ENCODE peak calls at places on chromosome 3, in ten cellular contexts. D is lung; G is foreskin fibroblast; M is CD8-positive, alpha-beta T cell; O is upper lobe of left lung; Z is Karpas-422; W is CD8-positive, alpha-beta memory T cell; X is IMR-90; C is brain microvascular endothelial cell; J is uterus. I is an unnamed sample.

GRCh38 chr3:98013428-98014349 is 21.4 kb downstream of the GABRR3 start:
- DNase-seq in D (no peak), G (peak; percentile 6), M (no peak), O (no peak), Z (no peak), W (no peak), X (peak; percentile 33), C (no peak), J (no peak), I (no peak)

GRCh38 chr3:117400303-117400702 is 690.7 kb downstream of the TUSC7 start:
- DNase-seq in D (no peak), G (no peak), M (no peak), O (no peak), Z (no peak), W (no peak), X (no peak), C (no peak), J (no peak), I (no peak)

GRCh38 chr3:54870423-54870822 is 57.4 kb downstream of the LRTM1 start:
- DNase-seq in D (no peak), G (peak; percentile 96), M (no peak), O (no peak), Z (peak; percentile 55), W (no peak), X (peak; percentile 97), C (peak; percentile 90), J (no peak), I (no peak)

GRCh38 chr3:3227670-3228069 is 48.2 kb upstream of the CRBN start:
- DNase-seq in D (no peak), G (no peak), M (no peak), O (no peak), Z (no peak), W (no peak), X (no peak), C (no peak), J (no peak), I (no peak)

GRCh38 chr3:104629038-104629437 is 737.7 kb upstream of the ALCAM start:
- DNase-seq in D (no peak), G (peak; percentile 60), M (no peak), O (no peak), Z (no peak), W (no peak), X (peak; percentile 88), C (peak; percentile 37), J (no peak), I (no peak)

GRCh38 chr3:47162695-47163022 is 1.3 kb downstream of the SETD2 start:
- DNase-seq in D (no peak), G (no peak), M (no peak), O (no peak), Z (no peak), W (no peak), X (peak; percentile 16), C (peak; percentile 13), J (no peak), I (no peak)

GRCh38 chr3:125357032-125357658 is 18.0 kb downstream of the ZNF148 start:
- DNase-seq in D (peak; percentile 38), G (no peak), M (peak; percentile 58), O (peak; percentile 88), Z (peak; percentile 91), W (peak; percentile 17), X (peak; percentile 36), C (peak; percentile 18), J (peak; percentile 22), I (peak; percentile 75)

GRCh38 chr3:146772211-146772743 is 167.1 kb upstream of the PLSCR5 start:
- DNase-seq in D (no peak), G (no peak), M (no peak), O (peak; percentile 68), Z (no peak), W (no peak), X (no peak), C (no peak), J (no peak), I (no peak)

DNA sequence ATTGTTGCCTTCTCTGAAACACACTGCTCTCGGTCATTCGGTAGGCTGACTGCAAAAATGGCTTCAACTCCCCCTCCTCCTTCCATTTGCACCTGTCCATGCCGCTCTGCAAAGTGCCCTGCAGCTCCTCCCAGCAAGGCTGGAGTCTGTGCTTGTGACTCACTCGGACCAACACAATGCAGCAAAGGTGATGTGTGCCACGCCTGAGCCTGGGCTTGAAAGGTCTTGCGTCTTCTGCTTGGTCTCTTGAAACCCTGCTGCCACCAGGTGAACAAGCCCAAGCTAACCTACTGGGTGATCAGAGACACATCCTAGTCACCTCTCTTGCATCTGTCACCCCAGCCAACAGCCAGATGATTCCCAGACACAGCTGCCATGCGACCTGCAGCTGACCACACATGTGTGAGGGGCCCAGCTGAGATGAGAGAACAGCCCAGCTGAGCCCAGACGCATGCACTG is 71.1 kb downstream of the MGLL start:
- DNase-seq in D (no peak), G (no peak), M (no peak), O (no peak), Z (no peak), W (no peak), X (peak; percentile 32), C (no peak), J (no peak), I (no peak)
- H3K4me3 ChIP-seq in D (no peak overlapping the region), G (no peak overlapping the region), M (no peak overlapping the region), O (no peak overlapping the region), Z (no peak overlapping the region), W (no peak overlapping the region), X (no peak overlapping the region), C (no peak overlapping the region), J (no peak overlapping the region), I (no peak overlapping the region)

GRCh38 chr3:130242850-130243569 is 102.5 kb upstream of the COL6A5 start:
- DNase-seq in D (no peak), G (no peak), M (no peak), O (no peak), Z (no peak), W (no peak), X (peak; percentile 10), C (peak; percentile 12), J (no peak), I (no peak)

DNA sequence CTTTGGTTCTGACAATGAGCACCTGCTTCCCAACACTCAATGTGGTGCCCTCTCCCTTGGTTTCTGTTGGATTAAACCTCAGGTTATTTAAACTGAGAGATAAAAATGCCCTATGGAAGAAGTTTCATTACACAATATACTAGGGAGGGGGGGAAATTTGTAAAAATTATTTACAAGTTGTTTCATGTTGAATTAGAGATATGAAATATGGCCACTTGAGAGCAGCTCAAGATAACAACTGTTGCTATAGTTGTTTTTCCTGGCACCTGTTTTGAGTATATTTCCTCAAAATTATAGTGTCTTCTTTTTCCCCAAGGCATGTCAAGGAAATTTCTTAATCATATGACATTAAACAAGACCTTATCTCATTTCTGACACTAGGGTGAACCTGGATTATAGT is 101.7 kb upstream of the COL6A5 start:
- DNase-seq in D (no peak), G (no peak), M (no peak), O (no peak), Z (no peak), W (no peak), X (no peak), C (no peak), J (no peak), I (no peak)
- H3K4me3 ChIP-seq in D (no peak overlapping the region), G (no peak overlapping the region), M (no peak overlapping the region), O (no peak overlapping the region), Z (no peak overlapping the region), W (no peak overlapping the region), X (no peak overlapping the region), C (no peak overlapping the region), J (no peak overlapping the region), I (no peak overlapping the region)

DNA sequence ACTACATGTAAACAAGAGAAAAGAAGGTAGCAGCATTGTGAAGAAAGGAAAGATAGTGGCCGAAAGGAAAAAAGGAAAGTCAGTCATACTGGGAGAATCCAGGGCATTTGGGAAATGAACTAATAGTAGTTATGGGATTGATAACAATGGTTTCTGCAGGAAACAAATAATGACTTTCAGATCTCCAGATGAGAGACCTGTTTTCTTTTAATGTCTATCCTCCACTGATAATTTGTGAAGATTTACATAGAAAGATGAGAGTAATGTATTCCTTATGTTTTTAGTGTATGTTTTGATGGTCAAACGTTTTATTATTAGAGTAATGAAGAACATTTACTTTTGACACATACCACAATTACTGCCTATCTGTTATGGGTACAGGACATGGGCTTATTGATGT is 15.0 kb upstream of the ZNF385D start:
- DNase-seq in D (no peak), G (no peak), M (no peak), O (no peak), Z (no peak), W (no peak), X (no peak), C (no peak), J (no peak), I (no peak)
- H3K4me3 ChIP-seq in D (no peak overlapping the region), G (no peak overlapping the region), M (no peak overlapping the region), O (no peak overlapping the region), Z (no peak overlapping the region), W (no peak overlapping the region), X (no peak overlapping the region), C (no peak overlapping the region), J (no peak overlapping the region), I (no peak overlapping the region)

GRCh38 chr3:126655887-126656286 is 963 bp upstream of the TXNRD3 start:
- DNase-seq in D (no peak), G (no peak), M (no peak), O (no peak), Z (no peak), W (no peak), X (no peak), C (no peak), J (no peak), I (no peak)

GRCh38 chr3:126658584-126658983 is 3.7 kb upstream of the TXNRD3 start:
- DNase-seq in D (no peak), G (no peak), M (no peak), O (no peak), Z (no peak), W (no peak), X (no peak), C (no peak), J (no peak), I (no peak)

GRCh38 chr3:126657901-126658300 is 3.0 kb upstream of the TXNRD3 start:
- DNase-seq in D (no peak), G (no peak), M (no peak), O (no peak), Z (no peak), W (no peak), X (no peak), C (no peak), J (no peak), I (no peak)

GRCh38 chr3:126656376-126657134 is 1.6 kb upstream of the TXNRD3 start:
- DNase-seq in D (no peak), G (no peak), M (no peak), O (no peak), Z (no peak), W (no peak), X (no peak), C (no peak), J (no peak), I (no peak)

DNA sequence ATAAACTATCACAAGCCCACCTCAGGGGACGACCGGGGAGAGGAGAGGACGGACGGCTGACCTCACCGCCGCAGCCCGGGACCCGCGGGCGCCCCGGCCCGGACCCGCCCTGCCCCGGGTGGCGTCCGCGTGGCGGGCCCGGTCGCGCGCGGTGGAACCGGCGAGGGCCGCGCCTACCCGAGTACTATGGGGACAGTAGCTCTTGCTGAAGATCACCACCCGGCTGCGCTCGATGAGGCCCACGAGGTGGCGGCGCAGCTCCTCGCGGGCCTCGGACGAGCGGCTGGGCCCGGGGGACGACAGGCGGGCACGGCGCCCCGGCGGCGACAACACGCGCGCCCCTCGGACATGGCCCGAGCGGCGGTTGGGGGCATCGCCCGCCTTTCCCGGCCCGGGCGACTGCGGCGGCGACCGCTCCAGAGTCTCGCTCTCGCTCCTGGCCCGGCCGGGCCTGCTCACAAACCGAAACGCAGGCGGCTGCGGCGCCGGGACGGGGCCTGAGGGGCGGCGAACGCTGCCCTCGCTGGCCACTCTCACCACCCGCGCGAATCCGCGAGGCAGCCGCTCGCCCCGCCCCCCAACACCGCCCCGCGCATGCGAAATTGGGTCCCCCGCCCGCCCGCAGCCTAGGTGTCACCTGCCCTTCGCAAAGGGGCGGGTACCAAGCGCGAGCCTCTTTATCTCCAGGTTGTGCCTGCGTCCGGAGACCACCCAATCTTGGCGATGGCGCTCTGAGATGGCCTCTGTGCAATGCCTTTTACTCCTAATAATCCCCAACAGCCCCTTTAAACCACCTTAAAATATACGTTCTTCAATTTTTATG is at the start of gene TXNRD3:
- DNase-seq in D (peak; percentile 89), G (peak; percentile 55), M (peak; percentile 75), O (peak; percentile 98), Z (no peak), W (peak; percentile 35), X (peak; percentile 49), C (peak; percentile 36), J (peak; percentile 81), I (peak; percentile 71)
- H3K4me3 ChIP-seq in D (peak within 1 kb of the TSS; percentile 76), G (peak within 1 kb of the TSS; percentile 75), M (peak within 1 kb of the TSS; percentile 58), O (peak within 1 kb of the TSS; percentile 82), Z (no peak within 1 kb of the TSS), W (peak within 1 kb of the TSS; percentile 56), X (peak within 1 kb of the TSS; percentile 92), C (peak within 1 kb of the TSS; percentile 59), J (peak within 1 kb of the TSS; percentile 83), I (peak within 1 kb of the TSS; percentile 46)

I was measured in naive thymus-derived CD4-positive, alpha-beta T cell.